ENCODE peak calls at places on chromosomes 11 and 22, in four cellular contexts. G is endothelial cell of umbilical vein, P is fibroblast of lung, Y is GM23248. E is an unnamed sample. For H3K36me3, the result is how much of the 10 kb centered on the place peaks cover.

GRCh38 chr11:7612056-7612660 is 61.1 kb downstream of the CYB5R2 start:
- DNase-seq in Y (no peak), G (no peak), P (no peak), E (peak)

GRCh38 chr11:130771708-130772107 is 144.6 kb downstream of the SNX19 start:
- DNase-seq in G (no peak), P (peak), Y (peak), E (no peak)

GRCh38 chr11:120182790-120183491 is 27.9 kb upstream of the OAF start:
- DNase-seq in Y (peak), G (no peak), P (no peak), E (peak)

GRCh38 chr11:103659138-103659734 is 377.2 kb upstream of the DDI1 start:
- DNase-seq in G (peak), P (no peak), Y (peak), E (peak)

GRCh38 chr22:29855611-29856181 is 17.6 kb upstream of the ASCC2 start:
- DNase-seq in P (no peak), Y (peak), G (no peak), E (no peak)

GRCh38 chr11:76807206-76807875 is 24.2 kb downstream of the TSKU start:
- DNase-seq in G (peak), P (peak), Y (peak), E (peak)

GRCh38 chr11:3840870-3841425 is at the start of gene RHOG:
- DNase-seq in G (no peak), Y (peak), P (peak), E (peak)

GRCh38 chr22:36323182-36323854 is 64.4 kb downstream of the MYH9 start:
- DNase-seq in Y (peak), G (peak), P (peak), E (no peak)

GRCh38 chr22:42635531-42635930 is 4.9 kb downstream of the ATP5MGL start:
- DNase-seq in G (peak), Y (peak), P (peak), E (peak)

GRCh38 chr22:29629382-29630179 is 26.1 kb downstream of the NF2 start:
- DNase-seq in Y (no peak), G (peak), P (no peak), E (no peak)

GRCh38 chr11:36019722-36020121 is 75.9 kb downstream of the LDLRAD3 start:
- DNase-seq in P (no peak), Y (no peak), G (no peak), E (no peak)

GRCh38 chr11:66589996-66590675 is 2.7 kb downstream of the CCDC87 start:
- DNase-seq in G (no peak), Y (no peak), P (no peak), E (no peak)

GRCh38 chr11:1387961-1388762 is 1.6 kb upstream of the BRSK2 start:
- DNase-seq in Y (no peak), P (no peak), G (no peak), E (peak)

GRCh38 chr11:86089659-86090058 is 20.8 kb upstream of the PICALM start:
- DNase-seq in P (peak), G (no peak), Y (peak), E (no peak)

GRCh38 chr11:34938621-34939020 is 22.2 kb downstream of the PDHX start:
- DNase-seq in P (no peak), G (no peak), Y (no peak), E (no peak)

GRCh38 chr22:44928064-44928463 is 81.7 kb downstream of the PHF21B start:
- DNase-seq in P (no peak), G (no peak), Y (no peak), E (no peak)
- H3K36me3 ChIP-seq in P (under half), G (under half), Y (under half), E (under half)

GRCh38 chr11:113014262-113014661 is 53.0 kb downstream of the NCAM1 start:
- DNase-seq in Y (peak), P (peak), G (no peak), E (no peak)
- H3K4me2 ChIP-seq in Y (no peak), P (no peak), G (no peak), E (no peak)

DNA sequence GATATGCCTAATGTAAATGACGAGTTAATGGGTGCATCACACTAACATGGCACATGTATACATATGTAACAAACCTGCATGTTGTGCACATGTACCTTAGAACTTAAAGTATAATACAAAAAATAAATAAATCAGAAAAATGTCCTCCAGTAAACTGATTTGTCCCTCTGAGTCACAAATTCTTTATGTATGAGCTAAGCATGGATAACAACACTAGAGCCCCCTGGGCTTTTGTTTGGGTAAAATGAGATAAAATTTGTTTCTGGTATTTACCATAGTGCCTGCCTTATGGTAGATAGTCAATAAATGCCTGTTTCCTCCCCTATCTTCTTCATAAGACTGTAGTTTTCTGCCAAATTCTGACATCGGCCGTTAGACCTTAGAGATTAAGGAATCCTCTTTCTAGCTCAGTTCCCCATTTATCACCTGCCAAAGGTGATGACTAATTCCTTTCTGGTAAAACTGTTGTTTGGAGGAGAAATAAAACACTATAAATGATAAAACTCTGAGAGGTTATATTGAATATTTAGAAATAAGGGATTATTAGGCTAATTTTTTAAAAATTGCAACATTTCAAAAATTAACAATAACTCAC is 43.6 kb upstream of the LUZP2 start:
- DNase-seq in P (no peak), G (no peak), Y (no peak), E (no peak)
- H2AFZ ChIP-seq in P (no peak), G (no peak), Y (no peak), E (no peak)

DNA sequence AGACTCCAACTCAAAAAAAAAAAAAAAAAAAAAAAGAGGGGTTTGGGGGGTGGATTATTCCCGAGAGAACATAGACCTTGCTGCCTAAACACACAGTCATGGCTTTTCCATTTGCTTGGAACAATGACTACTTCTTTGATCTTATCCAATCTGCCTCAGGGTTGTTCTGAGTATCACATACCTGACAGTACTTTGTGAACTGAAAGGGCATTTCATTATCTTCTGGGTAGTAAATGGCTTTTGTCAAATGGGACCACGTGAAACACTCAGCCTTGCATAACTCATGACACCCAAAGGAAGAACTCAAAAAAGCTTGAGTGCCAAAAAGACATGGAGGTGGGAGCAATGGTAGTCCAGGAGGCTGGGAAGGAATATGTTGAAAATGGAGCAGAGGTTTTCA is 123.1 kb upstream of the BID start:
- DNase-seq in G (no peak), P (no peak), Y (no peak), E (no peak)
- H3K36me3 ChIP-seq in G (under half), P (under half), Y (under half), E (under half)

GRCh38 chr11:116709970-116710369 is 62.8 kb downstream of the BUD13 start:
- DNase-seq in P (no peak), G (no peak), Y (no peak), E (no peak)
- H3K4me2 ChIP-seq in P (no peak), G (no peak), Y (no peak), E (no peak)

DNA sequence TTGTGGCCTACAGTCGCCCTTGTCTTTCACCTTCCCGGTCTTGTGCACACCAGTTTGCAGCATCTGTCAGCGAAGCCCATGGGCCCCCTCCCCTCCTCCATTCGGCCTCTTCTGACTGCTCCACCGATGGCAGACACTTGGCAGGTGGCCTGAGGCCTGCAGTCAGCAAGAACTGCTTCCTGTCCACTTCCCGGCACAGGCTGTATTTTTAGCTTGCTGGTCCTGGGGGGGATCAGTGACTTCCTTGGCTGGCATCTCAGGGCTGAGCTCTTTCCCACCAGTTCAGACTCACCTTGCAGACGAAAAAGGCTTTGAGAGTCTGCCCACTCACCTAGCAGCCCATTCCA is 106.4 kb downstream of the SYN3 start:
- DNase-seq in Y (no peak), G (no peak), P (no peak), E (no peak)
- H2AFZ ChIP-seq in Y (no peak), G (no peak), P (no peak), E (no peak)

DNA sequence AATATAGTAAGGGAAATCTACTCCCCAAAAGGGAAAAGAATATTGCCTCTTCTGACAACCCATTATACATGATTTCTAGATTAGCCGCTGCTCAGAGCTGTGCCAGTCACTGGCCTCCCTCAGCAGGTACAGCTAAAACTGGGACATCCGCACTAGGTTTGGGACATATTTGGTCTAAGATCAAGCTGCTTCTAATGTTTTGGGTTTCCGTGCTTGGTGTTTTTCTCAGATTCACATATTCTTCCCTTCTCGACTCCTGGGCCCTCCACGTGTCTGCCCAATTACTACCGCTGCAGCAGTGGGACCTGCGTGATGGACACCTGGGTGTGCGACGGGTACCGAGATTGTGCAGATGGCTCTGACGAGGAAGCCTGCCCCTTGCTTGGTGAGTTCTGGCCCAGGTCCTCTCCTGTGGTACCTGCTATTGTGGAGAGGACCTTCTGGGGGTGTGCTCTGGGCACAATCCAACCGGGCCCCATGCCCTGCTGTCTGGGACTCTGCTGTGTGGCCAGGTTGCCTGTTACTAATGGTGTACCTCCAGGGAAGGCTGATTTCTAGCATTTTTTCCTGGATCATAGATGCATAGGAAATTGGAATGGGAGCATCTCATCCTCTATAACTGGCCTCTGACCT is 138.1 kb upstream of the SORL1-AS1 start:
- DNase-seq in P (no peak), Y (no peak), G (no peak), E (no peak)
- H3K36me3 ChIP-seq in P (under half), Y (under half), G (under half), E (under half)

E was measured in PC-9.